ENCODE peak calls at places on chromosome 19, in six cellular contexts. V, W, O, Y, I and Q are unnamed samples.

GRCh38 chr19:41166888-41167804 is 25.9 kb upstream of the CYP2S1 start:
- DNase-seq in I (no peak), V (no peak), O (no peak), W (no peak), Y (no peak), Q (no peak)

GRCh38 chr19:53657330-53657729 is 25.5 kb downstream of the DPRX start:
- DNase-seq in O (no peak), V (no peak), Y (no peak), I (no peak), W (no peak), Q (no peak)

GRCh38 chr19:18263324-18264215 is 10.7 kb downstream of the IQCN start:
- DNase-seq in O (no peak), V (no peak), W (no peak), I (no peak), Y (no peak), Q (no peak)

GRCh38 chr19:8391274-8392016 is 1.3 kb downstream of the RAB11B start:
- DNase-seq in W (no peak), I (no peak), Y (no peak), V (no peak), O (no peak), Q (no peak)

GRCh38 chr19:13225973-13226865 is 76.0 kb downstream of the IER2 start:
- DNase-seq in Y (no peak), W (no peak), V (no peak), O (no peak), I (no peak), Q (no peak)

GRCh38 chr19:56221851-56222250 is 19.8 kb downstream of the ZSCAN5C start:
- DNase-seq in I (no peak), V (no peak), W (no peak), Y (no peak), O (no peak), Q (no peak)

GRCh38 chr19:6752257-6753177 is 13.0 kb downstream of the TRIP10 start:
- DNase-seq in W (no peak), V (no peak), I (no peak), O (peak), Y (no peak), Q (no peak)

GRCh38 chr19:39481229-39481545 is 549 bp downstream of the TIMM50 start:
- DNase-seq in W (no peak), O (peak), V (no peak), I (no peak), Y (peak), Q (no peak)

GRCh38 chr19:7355151-7355845 is 6.6 kb downstream of the ARHGEF18 start:
- DNase-seq in V (no peak), O (no peak), W (no peak), Y (no peak), I (no peak), Q (no peak)

GRCh38 chr19:58001895-58002369 is 688 bp downstream of the ZNF606 start:
- DNase-seq in I (no peak), W (no peak), O (no peak), Y (peak), V (no peak), Q (peak)

GRCh38 chr19:33266971-33267484 is 35.3 kb downstream of the CEBPA start:
- DNase-seq in V (no peak), O (no peak), Y (no peak), W (no peak), I (no peak), Q (no peak)
- H3K27ac ChIP-seq in V (no peak), O (no peak), Y (no peak), W (no peak), I (no peak), Q (no peak)

DNA sequence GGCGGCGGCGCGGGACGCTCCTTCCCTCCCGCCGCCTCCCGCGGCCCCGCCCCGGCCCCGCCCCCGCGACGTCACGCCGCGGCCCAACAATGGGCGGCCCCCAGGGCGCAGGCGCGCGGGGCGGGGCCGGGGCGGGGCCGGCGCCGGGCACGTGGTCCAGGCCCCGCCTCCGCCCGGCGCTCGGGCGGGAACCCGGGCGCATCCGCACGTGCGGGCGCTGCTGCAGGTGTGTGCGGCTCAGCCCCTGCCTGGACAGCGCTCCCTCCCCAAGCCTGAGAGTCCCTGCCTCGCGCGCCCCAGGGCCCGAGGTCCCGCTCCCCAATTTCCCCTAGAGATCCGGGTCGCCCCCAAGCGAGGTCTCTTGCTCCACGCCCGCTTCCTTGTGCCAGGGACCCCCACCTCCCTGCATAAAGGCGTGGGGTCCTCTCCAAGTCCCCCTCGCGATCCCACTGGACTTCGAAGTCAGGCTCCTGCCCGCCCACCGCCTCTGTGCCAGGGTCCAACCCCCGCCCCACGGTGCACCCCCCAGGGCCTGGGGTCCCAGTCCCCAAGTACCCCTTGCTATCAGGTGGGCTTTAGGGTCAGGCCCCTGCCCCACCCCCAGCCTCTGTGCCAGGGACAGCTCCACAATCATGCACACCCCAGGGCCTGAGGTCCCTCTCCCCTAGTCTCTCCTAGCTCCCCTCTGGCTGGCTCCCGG is at the start of gene MEX3D:
- DNase-seq in I (peak), Y (peak), O (peak), V (no peak), W (peak), Q (peak)
- H3K27ac ChIP-seq in I (peak), Y (peak), O (no peak), V (peak), W (peak), Q (peak)

DNA sequence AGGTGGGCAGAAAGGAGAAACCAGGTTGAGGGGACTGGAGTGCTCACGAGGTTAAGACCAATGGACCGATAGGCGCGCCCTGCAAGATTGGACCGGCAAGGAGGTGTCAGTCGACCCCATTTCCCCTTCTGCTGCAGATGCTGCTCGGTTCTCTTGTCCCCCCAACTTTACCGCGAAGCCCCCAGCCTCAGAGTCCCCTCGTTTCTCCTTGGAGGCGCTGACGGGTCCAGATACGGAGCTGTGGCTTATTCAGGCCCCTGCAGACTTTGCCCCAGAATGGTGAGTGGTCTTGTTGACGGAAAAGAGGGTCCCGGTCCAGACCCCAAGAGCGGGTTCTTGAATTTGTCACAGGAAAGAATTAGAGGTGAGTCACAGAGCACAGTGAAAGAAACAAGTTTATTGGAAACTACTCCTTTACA is 522 bp downstream of the POLR1G start:
- DNase-seq in I (no peak), Y (no peak), W (no peak), O (no peak), V (no peak), Q (no peak)
- H3K27ac ChIP-seq in I (no peak), Y (peak), W (peak), O (peak), V (no peak), Q (peak)

DNA sequence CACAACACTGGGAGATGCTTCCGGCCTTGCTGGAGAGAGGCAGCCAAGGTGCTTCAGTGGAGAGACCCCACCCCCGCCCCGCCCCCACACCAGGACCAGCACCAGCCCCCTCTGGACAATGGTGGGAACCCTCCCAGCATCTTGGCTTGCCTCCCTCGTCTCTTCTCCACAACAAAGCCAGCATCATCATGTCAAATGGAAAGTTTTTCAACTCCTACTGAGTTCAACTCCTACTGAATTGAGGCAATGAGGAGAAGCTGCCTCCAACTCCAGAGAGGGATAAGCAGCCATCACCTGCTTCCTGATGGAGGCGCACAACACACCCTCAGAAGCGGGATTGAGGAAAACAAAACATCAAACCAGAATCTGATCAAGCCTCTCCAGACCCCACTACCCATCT is 12.8 kb downstream of the DEDD2 start:
- DNase-seq in V (no peak), I (no peak), Y (no peak), O (peak), W (no peak), Q (no peak)
- H3K27ac ChIP-seq in V (no peak), I (no peak), Y (no peak), O (peak), W (no peak), Q (no peak)